ENCODE peak calls at places on chromosomes 5 and 9, in four cellular contexts. Y is fibroblast of pulmonary artery; A is CD8-positive, alpha-beta T cell; J is upper lobe of left lung. H is an unnamed sample.

GRCh38 chr9:23586906-23587305 is 239.1 kb downstream of the ELAVL2 start:
- DNase-seq in Y (no peak), A (no peak), J (no peak), H (no peak)

GRCh38 chr5:76819851-76820280 is 1.0 kb downstream of the F2RL1 start:
- DNase-seq in Y (no peak), A (no peak), J (peak; percentile 36), H (peak; percentile 27)

GRCh38 chr9:127694890-127695735 is 11.7 kb upstream of the CFAP157 start:
- DNase-seq in Y (no peak), J (no peak), A (no peak), H (no peak)

GRCh38 chr9:136403915-136404800 is 4.2 kb upstream of the SNAPC4 start:
- DNase-seq in J (no peak), Y (no peak), A (peak; percentile 41), H (no peak)

GRCh38 chr5:134090482-134090881 is 24.0 kb upstream of the TCF7 start:
- DNase-seq in A (peak; percentile 86), Y (no peak), J (no peak), H (no peak)

GRCh38 chr9:127540664-127541041 is 71.4 kb upstream of the STXBP1 start:
- DNase-seq in Y (no peak), J (peak; percentile 80), A (no peak), H (no peak)

GRCh38 chr5:170216262-170216864 is 16.4 kb upstream of the C5orf58 start:
- DNase-seq in Y (peak; percentile 74), J (no peak), A (no peak), H (peak; percentile 57)

GRCh38 chr5:1908931-1909330 is 26.2 kb upstream of the IRX4 start:
- DNase-seq in J (no peak), Y (no peak), A (no peak), H (no peak)

GRCh38 chr5:20572560-20572959 is 584.6 kb upstream of the CDH18 start:
- DNase-seq in A (no peak), Y (peak; percentile 87), J (no peak), H (peak; percentile 10)

GRCh38 chr9:76456202-76456926 is 2.6 kb upstream of the GCNT1 start:
- DNase-seq in J (no peak), A (peak; percentile 46), Y (peak; percentile 46), H (peak; percentile 97)

GRCh38 chr9:125629451-125629850 is 77.6 kb downstream of the MAPKAP1 start:
- DNase-seq in A (no peak), Y (no peak), J (no peak), H (no peak)

GRCh38 chr9:88801214-88801796 is 190.0 kb upstream of the S1PR3 start:
- DNase-seq in J (no peak), A (no peak), Y (no peak), H (peak; percentile 30)

GRCh38 chr5:149011084-149011483 is 51.8 kb downstream of the SH3TC2 start:
- DNase-seq in Y (no peak), A (no peak), J (no peak), H (no peak)

GRCh38 chr5:87899109-87900100 is 369.2 kb downstream of the TMEM161B start:
- DNase-seq in J (no peak), Y (no peak), A (no peak), H (peak; percentile 38)

GRCh38 chr5:134125195-134126015 is 10.9 kb downstream of the TCF7 start:
- DNase-seq in J (peak; percentile 49), Y (peak; percentile 50), A (no peak), H (peak; percentile 75)

GRCh38 chr5:75566710-75567309 is 44.4 kb upstream of the ANKDD1B start:
- DNase-seq in A (peak; percentile 18), Y (peak; percentile 96), J (no peak), H (peak; percentile 92)
- H3K4me3 ChIP-seq in A (no peak overlapping the region), Y (peak overlapping the region; percentile 39), J (no peak overlapping the region), H (peak overlapping the region; percentile 23)

GRCh38 chr5:54517174-54517511 is 416 bp upstream of the SNX18 start:
- DNase-seq in A (no peak), Y (no peak), J (no peak), H (no peak)
- H3K4me3 ChIP-seq in A (no peak overlapping the region), Y (peak overlapping the region; percentile 30), J (peak overlapping the region; percentile 88), H (peak overlapping the region; percentile 36)

GRCh38 chr9:71665247-71665646 is 103.1 kb downstream of the CEMIP2 start:
- DNase-seq in A (no peak), J (no peak), Y (no peak), H (no peak)

GRCh38 chr9:71662086-71662485 is 106.2 kb downstream of the CEMIP2 start:
- DNase-seq in Y (no peak), J (no peak), A (no peak), H (peak; percentile 46)

GRCh38 chr9:71664566-71664965 is 103.7 kb downstream of the CEMIP2 start:
- DNase-seq in Y (no peak), A (no peak), J (no peak), H (no peak)

GRCh38 chr9:71663216-71663615 is 105.1 kb downstream of the CEMIP2 start:
- DNase-seq in A (no peak), J (no peak), Y (peak; percentile 63), H (peak; percentile 66)

DNA sequence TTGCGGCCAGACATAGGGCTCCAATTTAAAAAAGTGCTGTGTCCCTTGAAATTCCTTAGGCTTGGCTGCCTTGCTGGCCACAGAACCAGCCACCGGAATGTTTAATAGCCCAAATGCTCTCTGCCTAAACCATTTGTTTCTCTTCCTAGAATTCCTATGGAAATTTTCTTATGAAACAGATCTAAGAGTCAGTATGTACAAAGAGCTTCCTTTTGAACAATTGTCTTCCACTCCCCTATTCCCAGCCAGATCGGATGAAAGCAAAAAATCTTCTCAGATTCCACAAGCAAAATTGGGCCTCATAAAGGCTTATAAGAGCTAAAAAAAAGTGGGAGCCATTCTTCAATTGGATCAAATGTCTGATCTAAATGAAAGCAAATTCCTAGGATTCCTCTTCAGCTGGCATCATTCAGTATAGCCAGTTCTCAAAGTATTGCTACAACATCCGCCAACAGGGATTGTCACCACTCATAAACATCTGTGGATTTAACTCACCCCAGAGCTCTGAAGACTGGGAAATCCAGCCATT is 104.3 kb downstream of the CEMIP2 start:
- DNase-seq in J (no peak), Y (peak; percentile 39), A (no peak), H (peak; percentile 20)
- H3K4me3 ChIP-seq in J (no peak overlapping the region), Y (no peak overlapping the region), A (no peak overlapping the region), H (no peak overlapping the region)

GRCh38 chr9:121048618-121049017 is 1.5 kb downstream of the C5 start:
- DNase-seq in A (no peak), Y (no peak), J (no peak), H (peak; percentile 9)

GRCh38 chr9:121053544-121053943 is 3.5 kb upstream of the C5 start:
- DNase-seq in A (no peak), J (no peak), Y (no peak), H (no peak)

GRCh38 chr9:121050128-121050988 is at the start of gene C5:
- DNase-seq in A (no peak), Y (no peak), J (no peak), H (no peak)

GRCh38 chr9:121048175-121048574 is 1.9 kb downstream of the C5 start:
- DNase-seq in Y (no peak), J (no peak), A (no peak), H (no peak)
- H3K4me3 ChIP-seq in Y (no peak overlapping the region), J (no peak overlapping the region), A (no peak overlapping the region), H (no peak overlapping the region)

DNA sequence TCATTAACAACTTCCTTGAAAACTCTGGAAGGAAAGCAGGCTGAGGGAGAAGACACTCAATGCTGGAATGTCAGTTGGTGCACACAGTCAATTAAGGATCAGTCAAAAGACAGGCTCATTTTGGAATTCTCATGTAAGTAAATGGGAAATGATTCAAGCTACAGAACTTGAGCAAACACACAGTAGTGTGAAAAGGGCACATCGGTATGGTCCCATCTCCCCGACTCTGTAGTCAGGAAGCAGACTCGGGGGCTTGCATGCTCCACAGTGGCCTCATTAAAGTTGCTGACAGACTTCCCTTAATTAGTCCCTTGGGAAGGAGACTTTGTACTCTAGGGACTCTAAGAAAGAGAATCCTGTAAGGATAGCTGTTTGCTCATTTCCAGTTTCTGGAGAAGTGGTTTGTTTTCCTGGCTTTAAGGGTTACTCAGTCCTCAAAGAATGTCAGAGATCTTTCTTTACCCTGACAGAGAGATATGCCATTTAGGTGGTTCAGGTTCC is 339.2 kb downstream of the ADAMTS6 start:
- DNase-seq in J (no peak), Y (peak; percentile 55), A (no peak), H (peak; percentile 43)
- H3K4me3 ChIP-seq in J (no peak overlapping the region), Y (no peak overlapping the region), A (no peak overlapping the region), H (no peak overlapping the region)

GRCh38 chr9:137454506-137455360 is 4.4 kb downstream of the NSMF start:
- DNase-seq in Y (no peak), A (no peak), J (no peak), H (peak; percentile 43)
- H3K4me3 ChIP-seq in Y (no peak overlapping the region), A (no peak overlapping the region), J (peak overlapping the region; percentile 64), H (no peak overlapping the region)

H was measured in fibroblast of villous mesenchyme.